ENCODE peak calls at places on chromosomes 7 and 10, in nine cellular contexts. K, T, E, J, F, U, W, Y and R are unnamed samples. For H3K4me1, the result is how much of the 10 kb centered on the place peaks cover.

GRCh38 chr7:48274662-48275061 is 103.4 kb downstream of the ABCA13 start:
- DNase-seq in K (no peak), Y (no peak), J (no peak), E (no peak), T (no peak), U (no peak), F (no peak), W (no peak), R (peak)

GRCh38 chr7:34486371-34486770 is 171.6 kb upstream of the NPSR1 start:
- DNase-seq in T (no peak), Y (no peak), U (no peak), W (no peak), K (no peak), E (no peak), J (no peak), F (no peak), R (no peak)

GRCh38 chr10:72875250-72876055 is 18.1 kb upstream of the OIT3 start:
- DNase-seq in E (peak), J (no peak), K (no peak), F (peak), T (no peak), U (no peak), W (peak), Y (peak), R (peak)

GRCh38 chr7:99794585-99795502 is 10.9 kb upstream of the CYP3A4 start:
- DNase-seq in F (no peak), U (no peak), Y (no peak), W (peak), E (no peak), T (no peak), J (peak), K (no peak), R (no peak)

GRCh38 chr7:139492293-139492692 is 8.8 kb upstream of the KLRG2 start:
- DNase-seq in K (no peak), W (no peak), E (no peak), U (no peak), T (no peak), F (no peak), Y (no peak), J (no peak), R (no peak)

GRCh38 chr10:93224005-93224779 is 150.5 kb downstream of the CYP26A1 start:
- DNase-seq in J (no peak), K (no peak), W (no peak), F (no peak), U (no peak), Y (no peak), E (no peak), T (no peak), R (no peak)

GRCh38 chr10:111161109-111161874 is 84.5 kb downstream of the ADRA2A start:
- DNase-seq in K (no peak), U (no peak), J (no peak), F (no peak), T (no peak), W (no peak), Y (no peak), E (no peak), R (no peak)

GRCh38 chr10:11035318-11035920 is 17.7 kb downstream of the CELF2 start:
- DNase-seq in U (peak), E (peak), W (no peak), F (no peak), K (peak), J (no peak), Y (peak), T (peak), R (peak)

GRCh38 chr10:6973904-6974303 is 393.8 kb upstream of the PRKCQ start:
- DNase-seq in T (no peak), F (no peak), J (no peak), U (no peak), Y (no peak), E (no peak), W (no peak), K (no peak), R (no peak)

GRCh38 chr7:153401795-153402720 is 642.5 kb downstream of the ACTR3B start:
- DNase-seq in T (no peak), J (no peak), E (no peak), F (no peak), Y (no peak), K (no peak), W (no peak), U (no peak), R (no peak)

GRCh38 chr7:54906963-54907362 is 111.9 kb upstream of the EGFR start:
- DNase-seq in U (no peak), J (no peak), F (no peak), K (no peak), Y (no peak), E (no peak), T (no peak), W (no peak), R (no peak)

GRCh38 chr10:103854687-103855423 is 521 bp downstream of the SH3PXD2A start:
- DNase-seq in J (no peak), T (peak), F (no peak), Y (no peak), U (peak), K (peak), W (peak), E (peak), R (no peak)

GRCh38 chr10:129305046-129305445 is 162.0 kb upstream of the MGMT start:
- DNase-seq in J (no peak), F (no peak), T (no peak), W (no peak), K (no peak), U (no peak), Y (no peak), E (peak), R (peak)

GRCh38 chr7:55174456-55174855 is 155.6 kb downstream of the EGFR start:
- DNase-seq in J (no peak), K (no peak), F (no peak), W (no peak), T (no peak), E (no peak), Y (no peak), U (no peak), R (no peak)

GRCh38 chr7:2403014-2403717 is at the start of gene CHST12:
- DNase-seq in Y (peak), F (peak), J (peak), U (peak), W (peak), K (peak), T (peak), E (peak), R (peak)

GRCh38 chr7:157898802-157899201 is 562.0 kb downstream of the DNAJB6 start:
- DNase-seq in E (no peak), U (no peak), J (no peak), Y (no peak), W (no peak), T (peak), K (no peak), F (no peak), R (no peak)
- TF ChIP-seq CTCF in E (no peak), U (no peak), J (no peak), Y (no peak), W (no peak), T (no peak), K (no peak), F (no peak), R (no peak)

GRCh38 chr10:3787816-3788215 is 2.8 kb upstream of the KLF6 start:
- DNase-seq in U (no peak), Y (no peak), K (no peak), E (no peak), F (no peak), T (peak), W (no peak), J (no peak), R (no peak)

GRCh38 chr10:3785849-3786290 is 861 bp upstream of the KLF6 start:
- DNase-seq in K (peak), E (peak), U (peak), J (no peak), F (no peak), Y (no peak), W (no peak), T (peak), R (no peak)

GRCh38 chr10:3785251-3785848 is 341 bp upstream of the KLF6 start:
- DNase-seq in U (peak), F (peak), W (peak), J (peak), Y (peak), E (peak), K (peak), T (peak), R (peak)

GRCh38 chr10:3787001-3787400 is 2.0 kb upstream of the KLF6 start:
- DNase-seq in T (peak), U (no peak), F (no peak), Y (no peak), K (no peak), J (no peak), W (no peak), E (no peak), R (no peak)

DNA sequence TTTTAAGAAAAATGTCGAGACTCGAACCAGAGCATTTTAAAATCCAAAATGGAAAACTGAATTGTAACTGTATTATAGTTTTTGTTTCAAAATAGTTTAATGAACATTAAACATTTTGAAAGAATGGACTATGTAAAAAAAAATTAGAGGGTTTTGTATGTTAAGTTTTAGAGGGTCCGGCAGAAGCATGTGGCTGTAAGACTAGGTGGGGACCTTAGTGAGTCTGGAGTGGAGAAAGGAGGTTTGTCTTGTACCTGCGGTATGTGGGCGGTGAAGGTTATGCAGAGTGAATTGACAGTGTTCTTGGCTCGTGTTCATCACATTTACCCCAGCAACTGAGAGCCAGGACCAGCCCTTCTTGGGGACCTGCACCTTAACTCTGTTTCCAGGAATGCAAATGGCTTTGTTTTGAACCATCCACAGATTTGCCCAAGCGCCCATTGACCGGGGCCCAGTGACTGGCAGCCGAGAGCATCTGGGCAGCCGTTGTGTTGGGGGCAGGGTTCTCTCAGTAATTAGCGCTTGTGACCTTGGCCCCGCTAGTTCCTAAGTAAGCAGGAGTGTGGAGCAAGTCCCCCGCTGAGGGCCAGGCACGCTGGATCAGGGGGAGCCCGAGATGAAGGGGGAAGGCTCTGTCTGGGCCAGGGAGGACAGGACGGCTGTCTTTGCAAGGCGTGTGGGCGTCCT is 1.4 kb upstream of the KLF6 start:
- DNase-seq in J (peak), W (no peak), F (peak), K (peak), Y (peak), E (no peak), T (peak), U (no peak), R (peak)
- H3K27ac ChIP-seq in J (peak), W (peak), F (peak), K (peak), Y (peak), E (peak), T (peak), U (peak), R (peak)

DNA sequence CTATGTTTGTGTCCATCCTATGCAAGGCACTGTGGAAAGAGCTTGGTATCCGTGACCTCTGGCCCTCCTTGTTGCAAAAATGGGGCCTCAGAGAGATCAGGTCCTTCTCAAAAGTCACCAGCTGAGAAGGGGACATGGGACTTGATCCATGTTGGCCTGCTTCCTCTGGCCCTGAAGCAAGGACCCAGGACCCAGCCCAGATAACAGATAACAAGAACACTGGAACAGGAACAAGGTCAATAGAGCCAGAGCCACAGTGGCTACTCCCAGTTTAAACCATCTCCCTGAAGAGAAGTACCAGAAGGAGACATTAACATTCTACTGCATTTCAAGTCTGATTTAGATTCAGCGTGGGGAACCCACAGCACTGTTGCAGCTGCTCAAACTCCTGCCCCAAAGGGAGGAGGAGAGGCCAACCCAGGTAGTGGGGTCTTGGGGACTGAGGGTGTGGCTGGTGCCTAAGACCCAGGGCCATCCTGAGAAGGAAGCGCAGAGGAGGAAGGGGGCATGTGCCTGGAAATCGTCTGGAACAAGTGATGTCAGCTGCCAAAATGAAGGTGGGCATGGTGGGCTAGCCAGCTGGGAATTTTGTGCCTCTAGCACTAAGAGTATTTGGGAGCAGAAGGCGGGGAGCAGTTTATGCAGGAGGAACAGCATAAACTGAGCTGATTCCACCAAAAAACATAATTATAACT is 61.2 kb downstream of the VSTM4 start:
- DNase-seq in U (no peak), F (no peak), E (no peak), W (no peak), K (no peak), J (no peak), Y (no peak), T (no peak), R (no peak)
- H3K4me1 ChIP-seq in U (under half), F (under half), E (under half), W (under half), K (under half), J (under half), Y (under half), T (under half), R (under half)

DNA sequence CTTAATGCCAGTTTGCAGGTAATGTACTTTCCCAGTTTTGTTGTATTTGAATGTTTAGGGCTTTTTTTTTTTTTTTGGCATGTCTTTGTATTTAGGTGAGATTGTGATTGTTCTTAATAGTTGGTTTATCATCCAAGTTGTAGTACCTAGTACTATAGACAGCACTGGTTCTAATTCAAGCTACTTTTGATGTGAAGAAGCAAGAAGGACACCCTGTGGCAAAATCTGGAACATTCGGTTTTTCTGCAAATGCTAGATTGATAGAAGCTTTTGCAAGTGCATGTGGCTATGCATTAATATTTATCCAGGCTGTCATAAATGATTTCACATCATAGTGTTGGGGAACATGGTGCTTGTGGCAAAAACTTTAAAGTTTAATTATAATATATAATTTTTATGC is 248.9 kb downstream of the FOXP2 start:
- DNase-seq in T (no peak), F (peak), E (peak), Y (no peak), K (no peak), W (no peak), U (no peak), J (no peak), R (no peak)
- TF ChIP-seq CTCF in T (peak), F (peak), E (peak), Y (peak), K (no peak), W (no peak), U (peak), J (peak), R (peak)

GRCh38 chr7:156927571-156928405 is 21.7 kb upstream of the NOM1 start:
- DNase-seq in F (no peak), J (no peak), E (no peak), T (peak), Y (no peak), W (no peak), K (no peak), U (peak), R (peak)
- H3K27ac ChIP-seq in F (no peak), J (peak), E (no peak), T (no peak), Y (no peak), W (no peak), K (no peak), U (no peak), R (no peak)

GRCh38 chr7:23357190-23358093 is 58.3 kb downstream of the MALSU1 start:
- DNase-seq in F (peak), Y (peak), J (no peak), K (no peak), U (no peak), W (peak), E (peak), T (no peak), R (peak)

GRCh38 chr7:23356726-23357125 is 57.6 kb downstream of the MALSU1 start:
- DNase-seq in F (no peak), U (no peak), E (no peak), W (no peak), T (no peak), Y (no peak), K (no peak), J (no peak), R (no peak)

GRCh38 chr7:23356168-23356567 is 57.0 kb downstream of the MALSU1 start:
- DNase-seq in U (no peak), E (no peak), T (no peak), W (no peak), J (no peak), F (no peak), K (no peak), Y (no peak), R (no peak)

GRCh38 chr7:23353172-23353571 is 54.0 kb downstream of the MALSU1 start:
- DNase-seq in Y (no peak), F (no peak), U (no peak), E (no peak), T (no peak), W (no peak), K (no peak), J (no peak), R (no peak)

GRCh38 chr7:23358152-23358674 is 59.1 kb downstream of the MALSU1 start:
- DNase-seq in J (no peak), K (no peak), Y (no peak), W (no peak), T (no peak), F (no peak), E (no peak), U (no peak), R (no peak)
- H3K4me1 ChIP-seq in J (under half), K (under half), Y (half or more), W (under half), T (under half), F (half or more), E (under half), U (under half), R (under half)